ENCODE peak calls at places on chromosomes 13 and 19, in ten cellular contexts. N, X, J, F, I, B, L, R, S and D are unnamed samples.

GRCh38 chr19:1247747-1248453 is 483 bp upstream of the MIDN start:
- DNase-seq in N (peak), X (no peak), J (peak), F (no peak), I (peak), B (no peak), L (peak), R (no peak), S (peak), D (peak)

GRCh38 chr13:49464621-49465325 is 20.7 kb downstream of the SETDB2 start:
- DNase-seq in N (no peak), X (no peak), J (no peak), F (no peak), I (no peak), B (no peak), L (peak), R (no peak), S (peak), D (no peak)

GRCh38 chr19:56942749-56943148 is 102.2 kb upstream of the PEG3 start:
- DNase-seq in N (no peak), X (no peak), J (no peak), F (no peak), I (peak), B (no peak), L (no peak), R (peak), S (no peak), D (peak)

GRCh38 chr13:76885203-76886004 is 801 bp downstream of the KCTD12 start:
- DNase-seq in N (peak), X (no peak), J (peak), F (peak), I (peak), B (peak), L (peak), R (peak), S (peak), D (peak)

GRCh38 chr13:50779443-50780200 is 63.9 kb downstream of the DLEU7 start:
- DNase-seq in N (no peak), X (no peak), J (no peak), F (no peak), I (no peak), B (no peak), L (no peak), R (no peak), S (no peak), D (no peak)

GRCh38 chr19:30341646-30342201 is 30.5 kb upstream of the ZNF536 start:
- DNase-seq in N (no peak), X (no peak), J (no peak), F (no peak), I (no peak), B (no peak), L (no peak), R (no peak), S (no peak), D (no peak)

GRCh38 chr13:78147905-78148304 is 229.3 kb upstream of the EDNRB start:
- DNase-seq in N (peak), X (peak), J (no peak), F (no peak), I (no peak), B (no peak), L (peak), R (no peak), S (peak), D (no peak)

GRCh38 chr19:44435441-44435840 is 12.8 kb downstream of the ZNF229 start:
- DNase-seq in N (no peak), X (no peak), J (no peak), F (no peak), I (no peak), B (no peak), L (no peak), R (no peak), S (no peak), D (no peak)

GRCh38 chr19:28294395-28294794 is 918.6 kb downstream of the UQCRFS1 start:
- DNase-seq in N (peak), X (no peak), J (no peak), F (no peak), I (no peak), B (no peak), L (peak), R (no peak), S (peak), D (no peak)

GRCh38 chr13:111590796-111591195 is 270.4 kb downstream of the TEX29 start:
- DNase-seq in N (no peak), X (no peak), J (no peak), F (no peak), I (no peak), B (no peak), L (no peak), R (no peak), S (no peak), D (no peak)

GRCh38 chr19:33440682-33441081 is 67.2 kb downstream of the CEBPG start:
- DNase-seq in N (no peak), X (no peak), J (no peak), F (no peak), I (peak), B (no peak), L (no peak), R (no peak), S (no peak), D (peak)

GRCh38 chr13:29196409-29197074 is 376.4 kb downstream of the MTUS2 start:
- DNase-seq in N (no peak), X (no peak), J (no peak), F (no peak), I (no peak), B (no peak), L (no peak), R (no peak), S (no peak), D (no peak)

GRCh38 chr13:103006706-103007426 is 59.4 kb downstream of the SLC10A2 start:
- DNase-seq in N (no peak), X (no peak), J (no peak), F (no peak), I (no peak), B (no peak), L (no peak), R (no peak), S (no peak), D (no peak)

GRCh38 chr19:11445141-11445540 is 9.7 kb downstream of the PRKCSH start:
- DNase-seq in N (no peak), X (no peak), J (no peak), F (no peak), I (no peak), B (no peak), L (no peak), R (no peak), S (no peak), D (no peak)

GRCh38 chr13:111281751-111282311 is 38.6 kb upstream of the TEX29 start:
- DNase-seq in N (peak), X (peak), J (no peak), F (no peak), I (no peak), B (no peak), L (peak), R (no peak), S (peak), D (no peak)

GRCh38 chr19:10112895-10113591 is 1.6 kb downstream of the P2RY11 start:
- DNase-seq in N (no peak), X (no peak), J (peak), F (no peak), I (no peak), B (peak), L (no peak), R (no peak), S (peak), D (peak)

GRCh38 chr13:101149735-101150380 is 266.4 kb downstream of the NALCN start:
- DNase-seq in N (peak), X (no peak), J (no peak), F (no peak), I (no peak), B (no peak), L (peak), R (no peak), S (peak), D (peak)

GRCh38 chr13:109945206-109945960 is 159.0 kb upstream of the IRS2 start:
- DNase-seq in N (peak), X (peak), J (no peak), F (no peak), I (no peak), B (no peak), L (peak), R (no peak), S (peak), D (no peak)

GRCh38 chr19:46704379-46705076 is 12.4 kb downstream of the PRKD2 start:
- DNase-seq in N (peak), X (no peak), J (peak), F (peak), I (peak), B (peak), L (peak), R (no peak), S (peak), D (peak)

GRCh38 chr13:110455444-110455843 is 106.1 kb downstream of the RAB20 start:
- DNase-seq in N (no peak), X (no peak), J (no peak), F (no peak), I (no peak), B (no peak), L (no peak), R (no peak), S (no peak), D (no peak)

GRCh38 chr13:110565296-110565695 is 3.8 kb upstream of the RAB20 start:
- DNase-seq in N (no peak), X (no peak), J (no peak), F (no peak), I (no peak), B (no peak), L (no peak), R (no peak), S (no peak), D (no peak)

GRCh38 chr19:45862271-45862563 is 730 bp downstream of the SYMPK start:
- DNase-seq in N (no peak), X (no peak), J (no peak), F (no peak), I (no peak), B (no peak), L (no peak), R (no peak), S (no peak), D (no peak)

GRCh38 chr19:55528030-55528801 is 8.7 kb downstream of the SBK2 start:
- DNase-seq in N (no peak), X (no peak), J (no peak), F (no peak), I (no peak), B (no peak), L (peak), R (no peak), S (no peak), D (peak)

GRCh38 chr19:940591-941291 is 14.9 kb downstream of the ARID3A start:
- DNase-seq in N (no peak), X (no peak), J (no peak), F (no peak), I (peak), B (no peak), L (peak), R (no peak), S (peak), D (no peak)

GRCh38 chr19:1587872-1588271 is 4.8 kb downstream of the MBD3 start:
- DNase-seq in N (no peak), X (no peak), J (no peak), F (no peak), I (no peak), B (no peak), L (no peak), R (no peak), S (no peak), D (no peak)

GRCh38 chr19:32998722-32999121 is 26.7 kb downstream of the FAAP24 start:
- DNase-seq in N (no peak), X (no peak), J (no peak), F (no peak), I (no peak), B (no peak), L (no peak), R (no peak), S (no peak), D (no peak)

GRCh38 chr19:56120371-56121179 is 520 bp downstream of the ZNF787 start:
- DNase-seq in N (peak), X (no peak), J (peak), F (peak), I (peak), B (peak), L (peak), R (peak), S (peak), D (peak)

GRCh38 chr13:71493189-71493588 is 373.8 kb downstream of the DACH1 start:
- DNase-seq in N (no peak), X (no peak), J (no peak), F (no peak), I (no peak), B (no peak), L (no peak), R (no peak), S (no peak), D (no peak)

GRCh38 chr19:17687857-17688784 is at the start of gene UNC13A:
- DNase-seq in N (peak), X (no peak), J (peak), F (no peak), I (peak), B (peak), L (peak), R (peak), S (peak), D (peak)

GRCh38 chr19:20278342-20278741 is 111.3 kb downstream of the ZNF486 start:
- DNase-seq in N (peak), X (no peak), J (peak), F (no peak), I (no peak), B (peak), L (no peak), R (no peak), S (no peak), D (peak)
- TF ChIP-seq CTCF in N (no peak), X (no peak), J (peak), F (no peak), I (no peak), B (peak), L (no peak), R (peak), S (no peak), D (peak)

GRCh38 chr13:73417012-73417615 is 358.3 kb downstream of the KLF5 start:
- DNase-seq in N (no peak), X (no peak), J (peak), F (no peak), I (no peak), B (no peak), L (no peak), R (no peak), S (peak), D (no peak)
- TF ChIP-seq CTCF in N (peak), X (peak), J (peak), F (no peak), I (peak), B (peak), L (no peak), R (no peak), S (peak), D (no peak)

GRCh38 chr13:54445453-54445852 is 1416.8 kb downstream of the OLFM4 start:
- DNase-seq in N (no peak), X (no peak), J (no peak), F (no peak), I (no peak), B (no peak), L (no peak), R (no peak), S (no peak), D (no peak)

GRCh38 chr13:54445865-54446264 is 1417.3 kb downstream of the OLFM4 start:
- DNase-seq in N (no peak), X (no peak), J (no peak), F (no peak), I (no peak), B (no peak), L (no peak), R (no peak), S (no peak), D (no peak)

DNA sequence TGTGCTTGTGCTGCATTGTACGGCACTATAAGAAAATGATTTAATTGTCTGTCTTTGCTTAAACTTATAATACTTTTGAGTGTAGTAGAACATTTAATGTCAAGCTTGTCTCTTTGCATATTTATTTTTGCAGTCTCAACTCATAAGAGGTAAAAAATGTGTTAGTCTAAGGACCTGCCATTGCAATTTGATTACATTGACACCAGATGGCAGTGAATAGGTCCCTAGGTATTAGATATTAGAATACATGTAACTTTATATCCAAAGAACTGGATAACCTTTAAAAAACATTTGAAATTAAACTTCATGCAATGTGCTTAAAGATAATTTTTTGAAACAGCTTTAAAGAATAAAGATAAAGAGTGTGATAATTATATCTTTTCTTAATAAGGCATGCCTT is 1421.3 kb downstream of the OLFM4 start:
- DNase-seq in N (no peak), X (no peak), J (no peak), F (no peak), I (no peak), B (no peak), L (no peak), R (no peak), S (no peak), D (no peak)
- TF ChIP-seq CTCF in N (no peak), X (no peak), J (no peak), F (no peak), I (no peak), B (peak), L (no peak), R (peak), S (no peak), D (peak)

DNA sequence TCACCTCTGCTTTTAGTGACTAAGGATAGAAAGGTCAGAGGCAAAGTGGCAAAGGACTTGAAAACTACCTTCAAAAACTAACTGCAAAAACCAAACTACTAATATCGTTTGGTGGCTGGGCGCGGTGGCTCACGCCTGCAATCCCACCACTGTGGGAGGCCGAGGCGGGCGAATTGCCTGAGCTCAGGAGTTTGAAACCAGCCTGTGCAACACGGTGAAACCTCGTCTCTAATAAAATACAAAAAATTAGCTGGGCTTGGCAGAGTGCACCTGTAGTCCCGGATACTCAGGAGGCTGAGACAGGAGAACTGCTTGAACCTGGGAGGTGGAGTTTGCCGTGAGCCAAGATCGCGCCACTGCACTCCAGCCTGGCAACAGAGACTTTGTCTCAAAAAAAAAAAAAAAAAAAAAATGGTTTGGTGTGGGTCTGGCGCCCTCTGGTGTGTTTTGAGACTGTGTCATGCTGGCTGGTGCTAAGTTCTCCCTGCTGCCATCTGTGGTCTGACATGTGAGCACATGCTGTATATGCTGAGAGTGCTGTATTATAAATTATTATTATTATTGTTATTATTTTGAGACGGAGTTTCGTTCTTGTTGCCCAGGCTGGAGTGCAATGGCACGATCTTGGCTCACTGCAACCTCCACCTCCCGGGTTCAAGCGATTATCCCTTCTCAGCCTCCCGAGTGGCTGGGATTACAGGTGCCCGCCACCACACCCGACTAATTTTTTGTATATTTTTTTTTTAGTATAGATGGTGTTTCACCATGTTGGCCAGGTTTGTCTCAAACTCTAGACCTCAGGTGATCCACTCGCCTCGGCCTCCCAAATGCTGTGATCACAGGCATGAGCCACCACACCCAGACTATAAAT is 36.0 kb upstream of the RNF17 start:
- DNase-seq in N (peak), X (peak), J (peak), F (no peak), I (no peak), B (peak), L (peak), R (no peak), S (peak), D (peak)
- TF ChIP-seq CTCF in N (peak), X (peak), J (peak), F (no peak), I (peak), B (peak), L (peak), R (peak), S (peak), D (peak)

DNA sequence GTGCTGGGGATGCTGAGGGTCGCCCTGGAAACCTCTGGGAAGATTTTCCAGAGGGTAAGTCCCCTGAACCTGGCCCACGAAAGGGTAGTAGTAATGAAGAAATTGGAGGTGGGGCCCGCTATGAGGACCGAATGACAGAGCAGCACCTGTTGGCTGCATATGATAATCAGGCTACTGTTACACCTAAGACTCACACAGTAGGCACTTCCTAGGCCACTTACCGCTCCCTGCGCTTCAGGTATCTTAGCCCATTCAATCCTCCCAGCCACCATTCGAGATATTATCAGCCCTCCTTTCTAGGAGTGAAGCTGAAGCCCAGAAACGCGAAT is 4.3 kb upstream of the LRFN3 start:
- DNase-seq in N (no peak), X (no peak), J (no peak), F (no peak), I (no peak), B (no peak), L (no peak), R (no peak), S (no peak), D (no peak)
- TF ChIP-seq CTCF in N (no peak), X (no peak), J (no peak), F (no peak), I (peak), B (peak), L (no peak), R (peak), S (no peak), D (peak)

GRCh38 chr13:113458218-113459065 is 5.2 kb upstream of the ADPRHL1 start:
- DNase-seq in N (peak), X (no peak), J (peak), F (no peak), I (no peak), B (no peak), L (peak), R (no peak), S (peak), D (peak)
- TF ChIP-seq CTCF in N (peak), X (peak), J (peak), F (no peak), I (peak), B (peak), L (peak), R (peak), S (peak), D (peak)